ENCODE peak calls at places on chromosomes 13 and 19, in seven cellular contexts. One of them, this sample, is unnamed.

GRCh38 chr19:41997851-41998229 is 3.8 kb upstream of the ATP1A3 start:
- DNase-seq in NCI-H2029 treated with DMSO at 0.1 percent for 48 hours: no peak
- DNase-seq in NCI-H2081: no peak
- DNase-seq in activated T-helper 1 cell treated with anti-CD3 and anti-CD28 coated beads, Interleukin-12 subunit alpha, Interleukin-12 subunit beta, Interleukin-2, Interleukin-4 antibody, amounts not matched to agents 30 ng/mL and 10 ng/mL and 1 ng/mL, durations not matched to agents 14 hours and 24 hours and 36 hours: no peak
- DNase-seq in stimulated activated CD8-positive, alpha-beta memory T cell treated with anti-CD3 and anti-CD28 coated beads, Interleukin-7, amount 100 ng/mL, for 1 hour: no peak
- DNase-seq in AG09309: no peak
- DNase-seq in endodermal cell: peak; percentile 56
- DNase-seq in this sample: no peak

GRCh38 chr19:41223431-41224234 is 4.6 kb downstream of the AXL start:
- DNase-seq in NCI-H2029 treated with DMSO at 0.1 percent for 48 hours: no peak
- DNase-seq in NCI-H2081: no peak
- DNase-seq in activated T-helper 1 cell treated with anti-CD3 and anti-CD28 coated beads, Interleukin-12 subunit alpha, Interleukin-12 subunit beta, Interleukin-2, Interleukin-4 antibody, amounts not matched to agents 30 ng/mL and 10 ng/mL and 1 ng/mL, durations not matched to agents 14 hours and 24 hours and 36 hours: no peak
- DNase-seq in stimulated activated CD8-positive, alpha-beta memory T cell treated with anti-CD3 and anti-CD28 coated beads, Interleukin-7, amount 100 ng/mL, for 1 hour: no peak
- DNase-seq in AG09309: peak; percentile 58
- DNase-seq in endodermal cell: peak; percentile 93
- DNase-seq in this sample: no peak

GRCh38 chr13:27953671-27954405 is 15.3 kb downstream of the CDX2 start:
- DNase-seq in NCI-H2029 treated with DMSO at 0.1 percent for 48 hours: no peak
- DNase-seq in NCI-H2081: peak; percentile 73
- DNase-seq in activated T-helper 1 cell treated with anti-CD3 and anti-CD28 coated beads, Interleukin-12 subunit alpha, Interleukin-12 subunit beta, Interleukin-2, Interleukin-4 antibody, amounts not matched to agents 30 ng/mL and 10 ng/mL and 1 ng/mL, durations not matched to agents 14 hours and 24 hours and 36 hours: peak; percentile 47
- DNase-seq in stimulated activated CD8-positive, alpha-beta memory T cell treated with anti-CD3 and anti-CD28 coated beads, Interleukin-7, amount 100 ng/mL, for 1 hour: peak; percentile 30
- DNase-seq in AG09309: peak; percentile 7
- DNase-seq in endodermal cell: peak; percentile 97
- DNase-seq in this sample: peak; percentile 87

GRCh38 chr19:49422407-49423277 is 599 bp downstream of the PTH2 start:
- DNase-seq in NCI-H2029 treated with DMSO at 0.1 percent for 48 hours: peak; percentile 21
- DNase-seq in NCI-H2081: no peak
- DNase-seq in activated T-helper 1 cell treated with anti-CD3 and anti-CD28 coated beads, Interleukin-12 subunit alpha, Interleukin-12 subunit beta, Interleukin-2, Interleukin-4 antibody, amounts not matched to agents 30 ng/mL and 10 ng/mL and 1 ng/mL, durations not matched to agents 14 hours and 24 hours and 36 hours: peak; percentile 58
- DNase-seq in stimulated activated CD8-positive, alpha-beta memory T cell treated with anti-CD3 and anti-CD28 coated beads, Interleukin-7, amount 100 ng/mL, for 1 hour: no peak
- DNase-seq in AG09309: no peak
- DNase-seq in endodermal cell: peak; percentile 93
- DNase-seq in this sample: no peak

GRCh38 chr19:18646535-18647370 is 9.9 kb downstream of the KLHL26 start:
- DNase-seq in NCI-H2029 treated with DMSO at 0.1 percent for 48 hours: no peak
- DNase-seq in NCI-H2081: no peak
- DNase-seq in activated T-helper 1 cell treated with anti-CD3 and anti-CD28 coated beads, Interleukin-12 subunit alpha, Interleukin-12 subunit beta, Interleukin-2, Interleukin-4 antibody, amounts not matched to agents 30 ng/mL and 10 ng/mL and 1 ng/mL, durations not matched to agents 14 hours and 24 hours and 36 hours: no peak
- DNase-seq in stimulated activated CD8-positive, alpha-beta memory T cell treated with anti-CD3 and anti-CD28 coated beads, Interleukin-7, amount 100 ng/mL, for 1 hour: no peak
- DNase-seq in AG09309: no peak
- DNase-seq in endodermal cell: no peak
- DNase-seq in this sample: no peak

GRCh38 chr19:10784257-10784656 is 51.8 kb downstream of the TMED1 start:
- DNase-seq in NCI-H2029 treated with DMSO at 0.1 percent for 48 hours: no peak
- DNase-seq in NCI-H2081: no peak
- DNase-seq in activated T-helper 1 cell treated with anti-CD3 and anti-CD28 coated beads, Interleukin-12 subunit alpha, Interleukin-12 subunit beta, Interleukin-2, Interleukin-4 antibody, amounts not matched to agents 30 ng/mL and 10 ng/mL and 1 ng/mL, durations not matched to agents 14 hours and 24 hours and 36 hours: no peak
- DNase-seq in stimulated activated CD8-positive, alpha-beta memory T cell treated with anti-CD3 and anti-CD28 coated beads, Interleukin-7, amount 100 ng/mL, for 1 hour: no peak
- DNase-seq in AG09309: no peak
- DNase-seq in endodermal cell: no peak
- DNase-seq in this sample: no peak

GRCh38 chr13:51249767-51250741 is 27.9 kb downstream of the FAM124A start:
- DNase-seq in NCI-H2029 treated with DMSO at 0.1 percent for 48 hours: no peak
- DNase-seq in NCI-H2081: no peak
- DNase-seq in activated T-helper 1 cell treated with anti-CD3 and anti-CD28 coated beads, Interleukin-12 subunit alpha, Interleukin-12 subunit beta, Interleukin-2, Interleukin-4 antibody, amounts not matched to agents 30 ng/mL and 10 ng/mL and 1 ng/mL, durations not matched to agents 14 hours and 24 hours and 36 hours: no peak
- DNase-seq in stimulated activated CD8-positive, alpha-beta memory T cell treated with anti-CD3 and anti-CD28 coated beads, Interleukin-7, amount 100 ng/mL, for 1 hour: no peak
- DNase-seq in AG09309: no peak
- DNase-seq in endodermal cell: peak; percentile 39
- DNase-seq in this sample: no peak

GRCh38 chr13:75896271-75896670 is 260.1 kb downstream of the LMO7 start:
- DNase-seq in NCI-H2029 treated with DMSO at 0.1 percent for 48 hours: no peak
- DNase-seq in NCI-H2081: no peak
- DNase-seq in activated T-helper 1 cell treated with anti-CD3 and anti-CD28 coated beads, Interleukin-12 subunit alpha, Interleukin-12 subunit beta, Interleukin-2, Interleukin-4 antibody, amounts not matched to agents 30 ng/mL and 10 ng/mL and 1 ng/mL, durations not matched to agents 14 hours and 24 hours and 36 hours: no peak
- DNase-seq in stimulated activated CD8-positive, alpha-beta memory T cell treated with anti-CD3 and anti-CD28 coated beads, Interleukin-7, amount 100 ng/mL, for 1 hour: no peak
- DNase-seq in AG09309: no peak
- DNase-seq in endodermal cell: no peak
- DNase-seq in this sample: no peak

GRCh38 chr13:49053215-49053614 is 77.5 kb downstream of the FNDC3A start:
- DNase-seq in NCI-H2029 treated with DMSO at 0.1 percent for 48 hours: no peak
- DNase-seq in NCI-H2081: no peak
- DNase-seq in activated T-helper 1 cell treated with anti-CD3 and anti-CD28 coated beads, Interleukin-12 subunit alpha, Interleukin-12 subunit beta, Interleukin-2, Interleukin-4 antibody, amounts not matched to agents 30 ng/mL and 10 ng/mL and 1 ng/mL, durations not matched to agents 14 hours and 24 hours and 36 hours: no peak
- DNase-seq in stimulated activated CD8-positive, alpha-beta memory T cell treated with anti-CD3 and anti-CD28 coated beads, Interleukin-7, amount 100 ng/mL, for 1 hour: no peak
- DNase-seq in AG09309: no peak
- DNase-seq in endodermal cell: no peak
- DNase-seq in this sample: no peak

GRCh38 chr19:23095406-23095805 is 21.4 kb upstream of the ZNF730 start:
- DNase-seq in NCI-H2029 treated with DMSO at 0.1 percent for 48 hours: peak; percentile 8
- DNase-seq in NCI-H2081: no peak
- DNase-seq in activated T-helper 1 cell treated with anti-CD3 and anti-CD28 coated beads, Interleukin-12 subunit alpha, Interleukin-12 subunit beta, Interleukin-2, Interleukin-4 antibody, amounts not matched to agents 30 ng/mL and 10 ng/mL and 1 ng/mL, durations not matched to agents 14 hours and 24 hours and 36 hours: no peak
- DNase-seq in stimulated activated CD8-positive, alpha-beta memory T cell treated with anti-CD3 and anti-CD28 coated beads, Interleukin-7, amount 100 ng/mL, for 1 hour: no peak
- DNase-seq in AG09309: no peak
- DNase-seq in endodermal cell: no peak
- DNase-seq in this sample: no peak

GRCh38 chr13:75959861-75960481 is 323.8 kb downstream of the LMO7 start:
- DNase-seq in NCI-H2029 treated with DMSO at 0.1 percent for 48 hours: peak; percentile 2
- DNase-seq in NCI-H2081: peak; percentile 8
- DNase-seq in activated T-helper 1 cell treated with anti-CD3 and anti-CD28 coated beads, Interleukin-12 subunit alpha, Interleukin-12 subunit beta, Interleukin-2, Interleukin-4 antibody, amounts not matched to agents 30 ng/mL and 10 ng/mL and 1 ng/mL, durations not matched to agents 14 hours and 24 hours and 36 hours: no peak
- DNase-seq in stimulated activated CD8-positive, alpha-beta memory T cell treated with anti-CD3 and anti-CD28 coated beads, Interleukin-7, amount 100 ng/mL, for 1 hour: no peak
- DNase-seq in AG09309: no peak
- DNase-seq in endodermal cell: no peak
- DNase-seq in this sample: no peak

GRCh38 chr19:19320362-19321142 is at the start of the genes MAU2 and SUGP1:
- DNase-seq in NCI-H2029 treated with DMSO at 0.1 percent for 48 hours: peak; percentile 98
- DNase-seq in NCI-H2081: peak; percentile 92
- DNase-seq in activated T-helper 1 cell treated with anti-CD3 and anti-CD28 coated beads, Interleukin-12 subunit alpha, Interleukin-12 subunit beta, Interleukin-2, Interleukin-4 antibody, amounts not matched to agents 30 ng/mL and 10 ng/mL and 1 ng/mL, durations not matched to agents 14 hours and 24 hours and 36 hours: peak; percentile 89
- DNase-seq in stimulated activated CD8-positive, alpha-beta memory T cell treated with anti-CD3 and anti-CD28 coated beads, Interleukin-7, amount 100 ng/mL, for 1 hour: peak; percentile 75
- DNase-seq in AG09309: peak; percentile 46
- DNase-seq in endodermal cell: peak; percentile 96
- DNase-seq in this sample: peak; percentile 88

GRCh38 chr19:8577247-8577646 is at the start of gene MYO1F:
- DNase-seq in NCI-H2029 treated with DMSO at 0.1 percent for 48 hours: no peak
- DNase-seq in NCI-H2081: no peak
- DNase-seq in activated T-helper 1 cell treated with anti-CD3 and anti-CD28 coated beads, Interleukin-12 subunit alpha, Interleukin-12 subunit beta, Interleukin-2, Interleukin-4 antibody, amounts not matched to agents 30 ng/mL and 10 ng/mL and 1 ng/mL, durations not matched to agents 14 hours and 24 hours and 36 hours: no peak
- DNase-seq in stimulated activated CD8-positive, alpha-beta memory T cell treated with anti-CD3 and anti-CD28 coated beads, Interleukin-7, amount 100 ng/mL, for 1 hour: no peak
- DNase-seq in AG09309: no peak
- DNase-seq in endodermal cell: no peak
- DNase-seq in this sample: no peak

GRCh38 chr19:12222980-12223630 is 60.2 kb downstream of the ZNF136 start:
- DNase-seq in NCI-H2029 treated with DMSO at 0.1 percent for 48 hours: no peak
- DNase-seq in NCI-H2081: no peak
- DNase-seq in activated T-helper 1 cell treated with anti-CD3 and anti-CD28 coated beads, Interleukin-12 subunit alpha, Interleukin-12 subunit beta, Interleukin-2, Interleukin-4 antibody, amounts not matched to agents 30 ng/mL and 10 ng/mL and 1 ng/mL, durations not matched to agents 14 hours and 24 hours and 36 hours: no peak
- DNase-seq in stimulated activated CD8-positive, alpha-beta memory T cell treated with anti-CD3 and anti-CD28 coated beads, Interleukin-7, amount 100 ng/mL, for 1 hour: no peak
- DNase-seq in AG09309: no peak
- DNase-seq in endodermal cell: no peak
- DNase-seq in this sample: no peak

GRCh38 chr19:29771708-29772415 is 39.9 kb upstream of the CCNE1 start:
- DNase-seq in NCI-H2029 treated with DMSO at 0.1 percent for 48 hours: no peak
- DNase-seq in NCI-H2081: no peak
- DNase-seq in activated T-helper 1 cell treated with anti-CD3 and anti-CD28 coated beads, Interleukin-12 subunit alpha, Interleukin-12 subunit beta, Interleukin-2, Interleukin-4 antibody, amounts not matched to agents 30 ng/mL and 10 ng/mL and 1 ng/mL, durations not matched to agents 14 hours and 24 hours and 36 hours: no peak
- DNase-seq in stimulated activated CD8-positive, alpha-beta memory T cell treated with anti-CD3 and anti-CD28 coated beads, Interleukin-7, amount 100 ng/mL, for 1 hour: no peak
- DNase-seq in AG09309: peak; percentile 1
- DNase-seq in endodermal cell: peak; percentile 92
- DNase-seq in this sample: no peak

GRCh38 chr13:93690139-93690538 is 463.5 kb downstream of the GPC6 start:
- DNase-seq in NCI-H2029 treated with DMSO at 0.1 percent for 48 hours: no peak
- DNase-seq in NCI-H2081: no peak
- DNase-seq in activated T-helper 1 cell treated with anti-CD3 and anti-CD28 coated beads, Interleukin-12 subunit alpha, Interleukin-12 subunit beta, Interleukin-2, Interleukin-4 antibody, amounts not matched to agents 30 ng/mL and 10 ng/mL and 1 ng/mL, durations not matched to agents 14 hours and 24 hours and 36 hours: no peak
- DNase-seq in stimulated activated CD8-positive, alpha-beta memory T cell treated with anti-CD3 and anti-CD28 coated beads, Interleukin-7, amount 100 ng/mL, for 1 hour: no peak
- DNase-seq in AG09309: no peak
- DNase-seq in endodermal cell: peak; percentile 60
- DNase-seq in this sample: no peak

GRCh38 chr19:6023085-6023682 is 45.2 kb upstream of the RANBP3 start:
- DNase-seq in NCI-H2029 treated with DMSO at 0.1 percent for 48 hours: no peak
- DNase-seq in NCI-H2081: no peak
- DNase-seq in activated T-helper 1 cell treated with anti-CD3 and anti-CD28 coated beads, Interleukin-12 subunit alpha, Interleukin-12 subunit beta, Interleukin-2, Interleukin-4 antibody, amounts not matched to agents 30 ng/mL and 10 ng/mL and 1 ng/mL, durations not matched to agents 14 hours and 24 hours and 36 hours: no peak
- DNase-seq in stimulated activated CD8-positive, alpha-beta memory T cell treated with anti-CD3 and anti-CD28 coated beads, Interleukin-7, amount 100 ng/mL, for 1 hour: no peak
- DNase-seq in AG09309: no peak
- DNase-seq in endodermal cell: no peak
- DNase-seq in this sample: no peak

GRCh38 chr13:99303863-99304521 is 3.2 kb downstream of the GPR183 start:
- DNase-seq in NCI-H2029 treated with DMSO at 0.1 percent for 48 hours: no peak
- DNase-seq in NCI-H2081: no peak
- DNase-seq in activated T-helper 1 cell treated with anti-CD3 and anti-CD28 coated beads, Interleukin-12 subunit alpha, Interleukin-12 subunit beta, Interleukin-2, Interleukin-4 antibody, amounts not matched to agents 30 ng/mL and 10 ng/mL and 1 ng/mL, durations not matched to agents 14 hours and 24 hours and 36 hours: peak; percentile 45
- DNase-seq in stimulated activated CD8-positive, alpha-beta memory T cell treated with anti-CD3 and anti-CD28 coated beads, Interleukin-7, amount 100 ng/mL, for 1 hour: no peak
- DNase-seq in AG09309: no peak
- DNase-seq in endodermal cell: no peak
- DNase-seq in this sample: no peak

GRCh38 chr13:44155422-44156293 is 218.0 kb upstream of the SERP2 start:
- DNase-seq in NCI-H2029 treated with DMSO at 0.1 percent for 48 hours: peak; percentile 59
- DNase-seq in NCI-H2081: no peak
- DNase-seq in activated T-helper 1 cell treated with anti-CD3 and anti-CD28 coated beads, Interleukin-12 subunit alpha, Interleukin-12 subunit beta, Interleukin-2, Interleukin-4 antibody, amounts not matched to agents 30 ng/mL and 10 ng/mL and 1 ng/mL, durations not matched to agents 14 hours and 24 hours and 36 hours: no peak
- DNase-seq in stimulated activated CD8-positive, alpha-beta memory T cell treated with anti-CD3 and anti-CD28 coated beads, Interleukin-7, amount 100 ng/mL, for 1 hour: no peak
- DNase-seq in AG09309: no peak
- DNase-seq in endodermal cell: peak; percentile 69
- DNase-seq in this sample: no peak

GRCh38 chr19:45641274-45642105 is 2.3 kb upstream of the EML2 start:
- DNase-seq in NCI-H2029 treated with DMSO at 0.1 percent for 48 hours: peak; percentile 74
- DNase-seq in NCI-H2081: peak; percentile 79
- DNase-seq in activated T-helper 1 cell treated with anti-CD3 and anti-CD28 coated beads, Interleukin-12 subunit alpha, Interleukin-12 subunit beta, Interleukin-2, Interleukin-4 antibody, amounts not matched to agents 30 ng/mL and 10 ng/mL and 1 ng/mL, durations not matched to agents 14 hours and 24 hours and 36 hours: peak; percentile 66
- DNase-seq in stimulated activated CD8-positive, alpha-beta memory T cell treated with anti-CD3 and anti-CD28 coated beads, Interleukin-7, amount 100 ng/mL, for 1 hour: peak; percentile 31
- DNase-seq in AG09309: no peak
- DNase-seq in endodermal cell: peak; percentile 97
- DNase-seq in this sample: peak; percentile 79

GRCh38 chr13:66915596-66916185 is 314.4 kb downstream of the PCDH9 start:
- DNase-seq in NCI-H2029 treated with DMSO at 0.1 percent for 48 hours: no peak
- DNase-seq in NCI-H2081: no peak
- DNase-seq in activated T-helper 1 cell treated with anti-CD3 and anti-CD28 coated beads, Interleukin-12 subunit alpha, Interleukin-12 subunit beta, Interleukin-2, Interleukin-4 antibody, amounts not matched to agents 30 ng/mL and 10 ng/mL and 1 ng/mL, durations not matched to agents 14 hours and 24 hours and 36 hours: no peak
- DNase-seq in stimulated activated CD8-positive, alpha-beta memory T cell treated with anti-CD3 and anti-CD28 coated beads, Interleukin-7, amount 100 ng/mL, for 1 hour: no peak
- DNase-seq in AG09309: no peak
- DNase-seq in endodermal cell: no peak
- DNase-seq in this sample: no peak

GRCh38 chr19:49887037-49887652 is 9.5 kb downstream of the IL4I1 start:
- DNase-seq in NCI-H2029 treated with DMSO at 0.1 percent for 48 hours: no peak
- DNase-seq in NCI-H2081: peak; percentile 18
- DNase-seq in activated T-helper 1 cell treated with anti-CD3 and anti-CD28 coated beads, Interleukin-12 subunit alpha, Interleukin-12 subunit beta, Interleukin-2, Interleukin-4 antibody, amounts not matched to agents 30 ng/mL and 10 ng/mL and 1 ng/mL, durations not matched to agents 14 hours and 24 hours and 36 hours: no peak
- DNase-seq in stimulated activated CD8-positive, alpha-beta memory T cell treated with anti-CD3 and anti-CD28 coated beads, Interleukin-7, amount 100 ng/mL, for 1 hour: no peak
- DNase-seq in AG09309: no peak
- DNase-seq in endodermal cell: no peak
- DNase-seq in this sample: no peak

GRCh38 chr13:97459215-97459772 is 25.3 kb downstream of the RAP2A start:
- DNase-seq in NCI-H2029 treated with DMSO at 0.1 percent for 48 hours: no peak
- DNase-seq in NCI-H2081: no peak
- DNase-seq in activated T-helper 1 cell treated with anti-CD3 and anti-CD28 coated beads, Interleukin-12 subunit alpha, Interleukin-12 subunit beta, Interleukin-2, Interleukin-4 antibody, amounts not matched to agents 30 ng/mL and 10 ng/mL and 1 ng/mL, durations not matched to agents 14 hours and 24 hours and 36 hours: no peak
- DNase-seq in stimulated activated CD8-positive, alpha-beta memory T cell treated with anti-CD3 and anti-CD28 coated beads, Interleukin-7, amount 100 ng/mL, for 1 hour: no peak
- DNase-seq in AG09309: no peak
- DNase-seq in endodermal cell: no peak
- DNase-seq in this sample: no peak

GRCh38 chr13:95605426-95606125 is 38.9 kb downstream of the DZIP1 start:
- DNase-seq in NCI-H2029 treated with DMSO at 0.1 percent for 48 hours: no peak
- DNase-seq in NCI-H2081: no peak
- DNase-seq in activated T-helper 1 cell treated with anti-CD3 and anti-CD28 coated beads, Interleukin-12 subunit alpha, Interleukin-12 subunit beta, Interleukin-2, Interleukin-4 antibody, amounts not matched to agents 30 ng/mL and 10 ng/mL and 1 ng/mL, durations not matched to agents 14 hours and 24 hours and 36 hours: no peak
- DNase-seq in stimulated activated CD8-positive, alpha-beta memory T cell treated with anti-CD3 and anti-CD28 coated beads, Interleukin-7, amount 100 ng/mL, for 1 hour: no peak
- DNase-seq in AG09309: no peak
- DNase-seq in endodermal cell: no peak
- DNase-seq in this sample: no peak

GRCh38 chr19:1616875-1617274 is 11.6 kb upstream of the UQCR11 start:
- DNase-seq in NCI-H2029 treated with DMSO at 0.1 percent for 48 hours: no peak
- DNase-seq in NCI-H2081: no peak
- DNase-seq in activated T-helper 1 cell treated with anti-CD3 and anti-CD28 coated beads, Interleukin-12 subunit alpha, Interleukin-12 subunit beta, Interleukin-2, Interleukin-4 antibody, amounts not matched to agents 30 ng/mL and 10 ng/mL and 1 ng/mL, durations not matched to agents 14 hours and 24 hours and 36 hours: no peak
- DNase-seq in stimulated activated CD8-positive, alpha-beta memory T cell treated with anti-CD3 and anti-CD28 coated beads, Interleukin-7, amount 100 ng/mL, for 1 hour: no peak
- DNase-seq in AG09309: no peak
- DNase-seq in endodermal cell: no peak
- DNase-seq in this sample: no peak

GRCh38 chr19:21482863-21483276 is 22.5 kb upstream of the ZNF429 start:
- DNase-seq in NCI-H2029 treated with DMSO at 0.1 percent for 48 hours: peak; percentile 15
- DNase-seq in NCI-H2081: no peak
- DNase-seq in activated T-helper 1 cell treated with anti-CD3 and anti-CD28 coated beads, Interleukin-12 subunit alpha, Interleukin-12 subunit beta, Interleukin-2, Interleukin-4 antibody, amounts not matched to agents 30 ng/mL and 10 ng/mL and 1 ng/mL, durations not matched to agents 14 hours and 24 hours and 36 hours: peak; percentile 23
- DNase-seq in stimulated activated CD8-positive, alpha-beta memory T cell treated with anti-CD3 and anti-CD28 coated beads, Interleukin-7, amount 100 ng/mL, for 1 hour: peak; percentile 57
- DNase-seq in AG09309: no peak
- DNase-seq in endodermal cell: peak; percentile 80
- DNase-seq in this sample: no peak

GRCh38 chr19:16739546-16739945 is 19.9 kb downstream of the NWD1 start:
- DNase-seq in NCI-H2029 treated with DMSO at 0.1 percent for 48 hours: no peak
- DNase-seq in NCI-H2081: no peak
- DNase-seq in activated T-helper 1 cell treated with anti-CD3 and anti-CD28 coated beads, Interleukin-12 subunit alpha, Interleukin-12 subunit beta, Interleukin-2, Interleukin-4 antibody, amounts not matched to agents 30 ng/mL and 10 ng/mL and 1 ng/mL, durations not matched to agents 14 hours and 24 hours and 36 hours: no peak
- DNase-seq in stimulated activated CD8-positive, alpha-beta memory T cell treated with anti-CD3 and anti-CD28 coated beads, Interleukin-7, amount 100 ng/mL, for 1 hour: no peak
- DNase-seq in AG09309: no peak
- DNase-seq in endodermal cell: peak; percentile 76
- DNase-seq in this sample: no peak

GRCh38 chr19:45677351-45678230 is 9.6 kb downstream of the GIPR start:
- DNase-seq in NCI-H2029 treated with DMSO at 0.1 percent for 48 hours: peak; percentile 53
- DNase-seq in NCI-H2081: peak; percentile 59
- DNase-seq in activated T-helper 1 cell treated with anti-CD3 and anti-CD28 coated beads, Interleukin-12 subunit alpha, Interleukin-12 subunit beta, Interleukin-2, Interleukin-4 antibody, amounts not matched to agents 30 ng/mL and 10 ng/mL and 1 ng/mL, durations not matched to agents 14 hours and 24 hours and 36 hours: peak; percentile 69
- DNase-seq in stimulated activated CD8-positive, alpha-beta memory T cell treated with anti-CD3 and anti-CD28 coated beads, Interleukin-7, amount 100 ng/mL, for 1 hour: peak; percentile 58
- DNase-seq in AG09309: no peak
- DNase-seq in endodermal cell: peak; percentile 100
- DNase-seq in this sample: peak; percentile 54

GRCh38 chr13:96792736-96793444 is 201.4 kb downstream of the OXGR1 start:
- DNase-seq in NCI-H2029 treated with DMSO at 0.1 percent for 48 hours: no peak
- DNase-seq in NCI-H2081: no peak
- DNase-seq in activated T-helper 1 cell treated with anti-CD3 and anti-CD28 coated beads, Interleukin-12 subunit alpha, Interleukin-12 subunit beta, Interleukin-2, Interleukin-4 antibody, amounts not matched to agents 30 ng/mL and 10 ng/mL and 1 ng/mL, durations not matched to agents 14 hours and 24 hours and 36 hours: no peak
- DNase-seq in stimulated activated CD8-positive, alpha-beta memory T cell treated with anti-CD3 and anti-CD28 coated beads, Interleukin-7, amount 100 ng/mL, for 1 hour: no peak
- DNase-seq in AG09309: no peak
- DNase-seq in endodermal cell: no peak
- DNase-seq in this sample: no peak

GRCh38 chr19:39555883-39556282 is 15.9 kb upstream of the EID2 start:
- DNase-seq in NCI-H2029 treated with DMSO at 0.1 percent for 48 hours: no peak
- DNase-seq in NCI-H2081: no peak
- DNase-seq in activated T-helper 1 cell treated with anti-CD3 and anti-CD28 coated beads, Interleukin-12 subunit alpha, Interleukin-12 subunit beta, Interleukin-2, Interleukin-4 antibody, amounts not matched to agents 30 ng/mL and 10 ng/mL and 1 ng/mL, durations not matched to agents 14 hours and 24 hours and 36 hours: no peak
- DNase-seq in stimulated activated CD8-positive, alpha-beta memory T cell treated with anti-CD3 and anti-CD28 coated beads, Interleukin-7, amount 100 ng/mL, for 1 hour: no peak
- DNase-seq in AG09309: no peak
- DNase-seq in endodermal cell: no peak
- DNase-seq in this sample: no peak